ENCODE peak calls at places on chromosomes 3 and 15, in six cellular contexts. H is H9, W is H1, G is neuronal stem cell, O is mesenchymal stem cell, J is mesendoderm. Y is an unnamed sample.

GRCh38 chr15:42349178-42349577 is 10.1 kb upstream of the CAPN3 start:
- DNase-seq in O (peak), J (no peak), G (no peak), H (no peak), W (no peak), Y (peak)

GRCh38 chr3:66819993-66820501 is 178.1 kb upstream of the KBTBD8 start:
- DNase-seq in W (no peak), O (no peak), H (no peak), G (no peak), J (no peak), Y (no peak)

GRCh38 chr15:91407237-91407889 is 307.3 kb downstream of the SV2B start:
- DNase-seq in O (no peak), J (peak), G (no peak), H (peak), W (no peak), Y (peak)

GRCh38 chr3:187291001-187291511 is 481 bp downstream of the MASP1 start:
- DNase-seq in G (no peak), O (peak), H (peak), J (no peak), W (no peak), Y (peak)

GRCh38 chr15:49247556-49248102 is 77.6 kb downstream of the GALK2 start:
- DNase-seq in J (no peak), H (no peak), O (no peak), W (no peak), G (no peak), Y (peak)

GRCh38 chr3:196969660-196970546 is 1.3 kb upstream of the PIGZ start:
- DNase-seq in G (peak), W (no peak), J (peak), H (peak), O (peak), Y (peak)

GRCh38 chr15:90465140-90465929 is 64.4 kb upstream of the CRTC3 start:
- DNase-seq in G (no peak), O (peak), H (no peak), W (no peak), J (no peak), Y (peak)

GRCh38 chr3:13588971-13589370 is 40.0 kb downstream of the FBLN2 start:
- DNase-seq in H (no peak), J (no peak), W (no peak), O (no peak), G (no peak), Y (no peak)

GRCh38 chr15:91237493-91237892 is 137.4 kb downstream of the SV2B start:
- DNase-seq in H (no peak), G (no peak), O (no peak), J (no peak), W (no peak), Y (no peak)

GRCh38 chr15:39455502-39455991 is 125.3 kb upstream of the THBS1 start:
- DNase-seq in G (no peak), O (peak), W (no peak), J (no peak), H (no peak), Y (peak)

GRCh38 chr3:182490601-182491485 is 302.5 kb upstream of the ATP11B start:
- DNase-seq in O (peak), J (peak), W (no peak), H (no peak), G (peak), Y (no peak)

GRCh38 chr15:90075420-90076289 is 26.6 kb downstream of the IDH2 start:
- DNase-seq in G (no peak), H (peak), W (no peak), J (peak), O (no peak), Y (no peak)

GRCh38 chr3:36444909-36445308 is 64.6 kb downstream of the STAC start:
- DNase-seq in O (no peak), W (no peak), J (peak), G (no peak), H (no peak), Y (no peak)

GRCh38 chr3:37499061-37499785 is 324.8 kb upstream of the LRRFIP2 start:
- DNase-seq in H (no peak), O (no peak), G (no peak), J (no peak), W (no peak), Y (no peak)

GRCh38 chr15:98744506-98744905 is 96.2 kb downstream of the IGF1R start:
- DNase-seq in J (no peak), G (no peak), W (no peak), H (no peak), O (peak), Y (no peak)

GRCh38 chr3:30333903-30334302 is 272.5 kb upstream of the TGFBR2 start:
- DNase-seq in J (no peak), O (no peak), G (no peak), H (no peak), W (no peak), Y (peak)
- H2BK15ac ChIP-seq in J (no peak), O (no peak), G (no peak), H (no peak), W (no peak), Y (no peak)

GRCh38 chr3:129602309-129602708 is 4.2 kb downstream of the PLXND1 start:
- DNase-seq in H (peak), J (peak), W (no peak), G (no peak), O (no peak), Y (no peak)
- H2BK15ac ChIP-seq in H (no peak), J (no peak), W (peak), G (peak), O (peak), Y (peak)

GRCh38 chr3:88025001-88025552 is 33.7 kb downstream of the CGGBP1 start:
- DNase-seq in J (peak), W (no peak), G (no peak), H (no peak), O (no peak), Y (no peak)
- H2BK15ac ChIP-seq in J (no peak), W (no peak), G (no peak), H (no peak), O (no peak), Y (no peak)

DNA sequence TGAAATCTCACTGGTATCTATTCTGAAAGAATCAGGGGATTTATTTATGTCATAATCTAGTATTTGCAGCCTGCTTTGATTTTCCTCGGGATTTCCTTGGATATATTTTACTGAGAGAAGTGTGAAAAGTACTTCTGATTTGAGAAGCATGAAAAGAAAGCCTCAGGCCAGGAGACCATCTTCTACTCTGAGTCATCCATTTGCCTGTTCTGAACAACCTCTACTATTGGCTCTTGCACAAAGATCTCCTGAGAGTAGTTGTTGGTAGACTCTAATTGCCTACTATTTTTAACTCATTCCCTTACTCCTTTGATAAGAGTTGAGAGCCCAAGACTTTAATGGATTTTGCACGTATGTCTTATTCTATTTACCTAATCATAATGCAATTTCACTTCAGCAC is 318.9 kb downstream of the BCHE start:
- DNase-seq in G (no peak), H (no peak), W (no peak), J (peak), O (peak), Y (peak)
- H2BK15ac ChIP-seq in G (no peak), H (no peak), W (no peak), J (no peak), O (no peak), Y (no peak)